ENCODE peak calls at places on chromosomes 5 and 9, in seven cellular contexts. Q, G, A, X, F, R and Z are unnamed samples.

GRCh38 chr5:73496984-73497457 is 1.2 kb upstream of the BTF3 start:
- DNase-seq in Q (peak), G (peak), A (peak), X (no peak), F (peak), R (peak), Z (peak)

GRCh38 chr9:14210428-14210827 is 103.5 kb downstream of the NFIB start:
- DNase-seq in Q (no peak), G (no peak), A (no peak), X (no peak), F (no peak), R (no peak), Z (no peak)

GRCh38 chr9:130043654-130044623 is 950 bp upstream of the FNBP1 start:
- DNase-seq in Q (peak), G (peak), A (peak), X (peak), F (no peak), R (no peak), Z (peak)

GRCh38 chr9:135308809-135309762 is 170.5 kb upstream of the PPP1R26 start:
- DNase-seq in Q (no peak), G (no peak), A (no peak), X (no peak), F (no peak), R (no peak), Z (no peak)

GRCh38 chr9:105503873-105504272 is 54.1 kb upstream of the FKTN start:
- DNase-seq in Q (no peak), G (peak), A (peak), X (no peak), F (peak), R (no peak), Z (peak)

GRCh38 chr9:111853450-111853827 is 43.2 kb upstream of the UGCG start:
- DNase-seq in Q (no peak), G (no peak), A (no peak), X (no peak), F (no peak), R (no peak), Z (no peak)

GRCh38 chr5:95797301-95797700 is 25.2 kb downstream of the GLRX start:
- DNase-seq in Q (no peak), G (no peak), A (no peak), X (no peak), F (no peak), R (no peak), Z (no peak)

GRCh38 chr5:160187091-160187490 is 42.2 kb upstream of the FABP6 start:
- DNase-seq in Q (no peak), G (no peak), A (no peak), X (no peak), F (no peak), R (no peak), Z (peak)

GRCh38 chr9:111036946-111037743 is 1.1 kb downstream of the LPAR1 start:
- DNase-seq in Q (no peak), G (peak), A (peak), X (no peak), F (peak), R (peak), Z (peak)

GRCh38 chr9:129823163-129823933 is 588 bp downstream of the TOR1A start:
- DNase-seq in Q (no peak), G (peak), A (peak), X (no peak), F (peak), R (peak), Z (peak)

GRCh38 chr5:91053733-91054010 is 329.4 kb downstream of the ARRDC3 start:
- DNase-seq in Q (no peak), G (no peak), A (no peak), X (no peak), F (no peak), R (no peak), Z (no peak)

GRCh38 chr9:109192732-109193361 is 25.8 kb upstream of the FRRS1L start:
- DNase-seq in Q (peak), G (peak), A (peak), X (no peak), F (peak), R (peak), Z (no peak)

GRCh38 chr9:123725389-123725788 is 204.5 kb downstream of the DENND1A start:
- DNase-seq in Q (no peak), G (peak), A (no peak), X (no peak), F (no peak), R (peak), Z (peak)

GRCh38 chr9:115649991-115650472 is 503.6 kb upstream of the PAPPA start:
- DNase-seq in Q (peak), G (peak), A (peak), X (peak), F (no peak), R (peak), Z (peak)

GRCh38 chr5:135458921-135459331 is 6.8 kb upstream of the TIFAB start:
- DNase-seq in Q (no peak), G (peak), A (peak), X (no peak), F (peak), R (peak), Z (peak)

GRCh38 chr5:179142434-179143198 is 82.4 kb downstream of the ZNF354C start:
- DNase-seq in Q (no peak), G (peak), A (peak), X (no peak), F (peak), R (peak), Z (peak)

GRCh38 chr5:90875456-90875855 is 316.9 kb downstream of the ADGRV1 start:
- DNase-seq in Q (no peak), G (no peak), A (no peak), X (no peak), F (no peak), R (no peak), Z (no peak)

GRCh38 chr9:97774657-97775056 is 77.5 kb upstream of the XPA start:
- DNase-seq in Q (no peak), G (no peak), A (no peak), X (no peak), F (no peak), R (no peak), Z (no peak)

GRCh38 chr5:177536386-177536785 is 18.0 kb downstream of the FAM193B start:
- DNase-seq in Q (no peak), G (no peak), A (no peak), X (no peak), F (no peak), R (no peak), Z (no peak)

GRCh38 chr9:113220467-113221002 is 542 bp downstream of the FKBP15 start:
- DNase-seq in Q (no peak), G (no peak), A (no peak), X (no peak), F (peak), R (no peak), Z (no peak)

DNA sequence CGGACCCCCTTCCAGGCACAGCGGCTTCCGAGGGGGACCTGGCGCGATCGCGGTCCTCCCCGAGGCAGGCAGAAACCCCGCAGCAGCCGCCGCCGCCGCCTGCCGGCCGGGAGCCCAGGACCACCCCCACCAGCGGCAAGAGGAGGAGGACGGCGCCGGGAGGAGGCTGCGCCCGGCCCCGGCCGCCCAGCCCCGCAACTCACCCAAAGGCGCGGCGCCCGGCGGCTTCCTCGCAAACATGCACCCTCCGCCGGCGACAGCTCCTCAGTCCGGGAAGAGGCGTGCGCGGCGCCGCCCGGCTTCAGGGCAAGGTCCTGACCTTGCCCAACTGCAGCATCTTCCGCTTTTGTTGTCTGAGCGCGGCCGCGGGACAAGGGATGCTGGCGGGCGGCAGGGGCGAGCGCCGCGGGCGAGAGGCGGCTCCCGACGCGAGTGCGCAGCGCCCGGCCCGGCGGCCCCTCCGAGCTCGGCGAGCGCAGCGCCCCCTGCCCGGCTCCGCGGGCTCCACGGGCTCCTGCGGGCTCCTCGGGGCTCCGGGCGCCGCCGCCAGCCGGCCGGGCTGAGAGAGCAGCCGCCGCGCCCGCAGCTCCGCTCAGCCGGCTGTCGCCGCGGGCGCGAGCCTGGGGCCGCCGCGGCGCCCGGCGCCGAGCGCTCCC is 504 bp downstream of the CTNND2 start:
- DNase-seq in Q (no peak), G (no peak), A (no peak), X (peak), F (peak), R (peak), Z (no peak)
- H3K4me3 ChIP-seq in Q (peak), G (no peak), A (no peak), X (peak), F (no peak), R (peak), Z (no peak)

GRCh38 chr5:145806923-145807322 is 28.2 kb downstream of the PRELID2 start:
- DNase-seq in Q (no peak), G (peak), A (no peak), X (no peak), F (peak), R (no peak), Z (no peak)

GRCh38 chr5:145812877-145813276 is 22.3 kb downstream of the PRELID2 start:
- DNase-seq in Q (no peak), G (no peak), A (no peak), X (no peak), F (no peak), R (no peak), Z (no peak)

GRCh38 chr5:145811834-145812625 is 23.1 kb downstream of the PRELID2 start:
- DNase-seq in Q (peak), G (peak), A (peak), X (no peak), F (peak), R (peak), Z (peak)
- TF ChIP-seq CTCF in Q (peak), G (peak), A (peak), X (peak), F (peak), R (peak), Z (peak)

GRCh38 chr9:18477719-18478118 is 3.8 kb downstream of the ADAMTSL1 start:
- DNase-seq in Q (no peak), G (no peak), A (no peak), X (no peak), F (no peak), R (no peak), Z (no peak)
- H3K4me3 ChIP-seq in Q (no peak), G (no peak), A (no peak), X (no peak), F (no peak), R (peak), Z (peak)

GRCh38 chr5:52990531-52990925 is 1.4 kb downstream of the ITGA2 start:
- DNase-seq in Q (no peak), G (no peak), A (no peak), X (no peak), F (no peak), R (no peak), Z (no peak)

GRCh38 chr5:52988335-52989024 is 672 bp upstream of the ITGA2 start:
- DNase-seq in Q (no peak), G (no peak), A (no peak), X (no peak), F (peak), R (no peak), Z (no peak)

GRCh38 chr5:52989025-52989780 is at the start of gene ITGA2:
- DNase-seq in Q (peak), G (peak), A (peak), X (peak), F (peak), R (peak), Z (peak)

GRCh38 chr5:52987711-52988329 is 1.3 kb upstream of the ITGA2 start:
- DNase-seq in Q (peak), G (peak), A (peak), X (no peak), F (peak), R (peak), Z (peak)

GRCh38 chr5:52989781-52990530 is 804 bp downstream of the ITGA2 start:
- DNase-seq in Q (no peak), G (peak), A (peak), X (peak), F (peak), R (peak), Z (peak)
- TF ChIP-seq CTCF in Q (peak), G (peak), A (peak), X (peak), F (peak), R (peak), Z (peak)